ENCODE peak calls at places on chromosomes 6 and 20, in seven cellular contexts. Y, U, J, F, S, L and C are unnamed samples.

GRCh38 chr6:87382861-87383260 is 24.9 kb upstream of the CFAP206 start:
- DNase-seq in J (no peak), L (no peak), Y (no peak), U (no peak), F (no peak), S (no peak), C (no peak)

GRCh38 chr20:62143976-62144825 is 632 bp downstream of the SS18L1 start:
- DNase-seq in F (peak; percentile 65), Y (peak; percentile 67), U (peak; percentile 78), L (peak; percentile 91), J (peak; percentile 51), S (peak; percentile 76), C (no peak)

GRCh38 chr6:168157272-168158007 is 78.4 kb upstream of the FRMD1 start:
- DNase-seq in U (peak; percentile 96), F (no peak), J (peak; percentile 57), S (no peak), Y (no peak), L (no peak), C (peak; percentile 88)

GRCh38 chr6:10610289-10610688 is 84.1 kb downstream of the C6orf52 start:
- DNase-seq in S (no peak), Y (no peak), F (no peak), L (no peak), U (peak; percentile 17), J (no peak), C (no peak)

GRCh38 chr6:27865952-27866369 is 46.2 kb downstream of the OR2B2 start:
- DNase-seq in J (no peak), U (no peak), F (no peak), L (no peak), S (no peak), Y (no peak), C (no peak)

GRCh38 chr6:92231220-92231701 is 1188.1 kb downstream of the EPHA7 start:
- DNase-seq in L (no peak), U (no peak), Y (no peak), F (no peak), S (no peak), J (peak; percentile 21), C (no peak)

GRCh38 chr20:8624046-8624445 is 444.8 kb upstream of the PLCB4 start:
- DNase-seq in S (no peak), U (no peak), F (no peak), J (no peak), L (no peak), Y (no peak), C (no peak)

GRCh38 chr6:24257282-24257681 is 100.6 kb downstream of the DCDC2 start:
- DNase-seq in L (no peak), U (no peak), J (no peak), F (no peak), Y (no peak), S (no peak), C (no peak)

GRCh38 chr6:27592481-27593199 is 119.7 kb upstream of the ZNF184 start:
- DNase-seq in J (peak; percentile 91), F (no peak), S (no peak), L (no peak), U (peak; percentile 87), Y (peak; percentile 44), C (peak; percentile 79)

GRCh38 chr20:17571153-17571527 is 1.3 kb downstream of the DSTN start:
- DNase-seq in Y (peak; percentile 48), F (no peak), U (no peak), S (no peak), J (no peak), L (no peak), C (no peak)

GRCh38 chr20:10111144-10111771 is 76.5 kb downstream of the ANKEF1 start:
- DNase-seq in S (no peak), L (no peak), Y (no peak), F (no peak), J (no peak), U (peak; percentile 7), C (no peak)

GRCh38 chr6:157260735-157261134 is 62.6 kb downstream of the TMEM242 start:
- DNase-seq in L (peak; percentile 62), J (peak; percentile 75), U (no peak), S (no peak), Y (no peak), F (no peak), C (no peak)

GRCh38 chr20:41308726-41309413 is 8.7 kb downstream of the ZHX3 start:
- DNase-seq in F (no peak), Y (no peak), U (no peak), L (no peak), J (no peak), S (no peak), C (no peak)

GRCh38 chr6:109678240-109678639 is 12.8 kb downstream of the AK9 start:
- DNase-seq in F (no peak), J (no peak), Y (no peak), L (no peak), S (no peak), U (no peak), C (no peak)

GRCh38 chr6:26250806-26251075 is 114.3 kb upstream of the BTN3A2 start:
- DNase-seq in S (no peak), J (no peak), U (no peak), L (no peak), Y (no peak), F (no peak), C (peak; percentile 46)

GRCh38 chr6:34717466-34717865 is 20.9 kb upstream of the ILRUN start:
- DNase-seq in F (no peak), U (no peak), Y (no peak), J (peak; percentile 91), L (no peak), S (no peak), C (no peak)

GRCh38 chr6:43860285-43860684 is 90.3 kb downstream of the VEGFA start:
- DNase-seq in L (no peak), Y (no peak), S (no peak), F (no peak), U (no peak), J (no peak), C (no peak)

GRCh38 chr20:59818911-59819310 is 114.5 kb downstream of the SYCP2 start:
- DNase-seq in J (no peak), Y (no peak), U (no peak), S (no peak), F (no peak), L (peak; percentile 13), C (no peak)

GRCh38 chr6:115898246-115898645 is 162.4 kb downstream of the FRK start:
- DNase-seq in L (no peak), U (no peak), S (no peak), F (no peak), J (peak; percentile 49), Y (no peak), C (no peak)

GRCh38 chr6:141488466-141488865 is 644.3 kb upstream of the GJE1 start:
- DNase-seq in U (peak; percentile 48), J (no peak), Y (peak; percentile 34), L (no peak), F (no peak), S (no peak), C (no peak)

GRCh38 chr20:4684837-4685413 is 36.8 kb upstream of the PRND start:
- DNase-seq in S (no peak), U (peak; percentile 94), L (no peak), J (peak; percentile 65), F (peak; percentile 33), Y (no peak), C (peak; percentile 34)

GRCh38 chr20:2575682-2576081 is 39.3 kb downstream of the TMC2 start:
- DNase-seq in U (no peak), L (no peak), F (no peak), J (no peak), Y (no peak), S (no peak), C (no peak)

GRCh38 chr6:169976301-169977081 is 225.1 kb downstream of the ERMARD start:
- DNase-seq in Y (peak; percentile 26), J (peak; percentile 95), U (no peak), L (peak; percentile 69), F (peak; percentile 2), S (peak; percentile 44), C (no peak)

GRCh38 chr6:127858992-127859391 is 41.9 kb downstream of the THEMIS start:
- DNase-seq in J (no peak), U (no peak), L (no peak), S (no peak), F (no peak), Y (no peak), C (no peak)
- H3K27ac ChIP-seq in J (no peak overlapping the region), U (no peak overlapping the region), L (no peak overlapping the region), S (no peak overlapping the region), F (no peak overlapping the region), Y (no peak overlapping the region), C (no peak overlapping the region)

GRCh38 chr20:57243480-57244220 is 22.8 kb downstream of the BMP7 start:
- DNase-seq in S (no peak), U (no peak), Y (no peak), F (no peak), J (peak; percentile 18), L (no peak), C (no peak)
- H3K27ac ChIP-seq in S (no peak overlapping the region), U (no peak overlapping the region), Y (no peak overlapping the region), F (no peak overlapping the region), J (no peak overlapping the region), L (no peak overlapping the region), C (no peak overlapping the region)

GRCh38 chr6:90286884-90287488 is 9.7 kb downstream of the BACH2 start:
- DNase-seq in Y (peak; percentile 27), L (no peak), F (no peak), S (no peak), J (peak; percentile 35), U (peak; percentile 29), C (peak; percentile 41)

GRCh38 chr6:90288404-90288803 is 8.2 kb downstream of the BACH2 start:
- DNase-seq in Y (no peak), U (no peak), L (no peak), F (no peak), J (no peak), S (no peak), C (peak; percentile 16)

GRCh38 chr6:90293319-90293937 is 3.2 kb downstream of the BACH2 start:
- DNase-seq in S (no peak), F (no peak), J (no peak), Y (no peak), U (no peak), L (no peak), C (no peak)

GRCh38 chr6:90290991-90291390 is 5.7 kb downstream of the BACH2 start:
- DNase-seq in L (no peak), S (no peak), F (no peak), Y (peak; percentile 17), J (no peak), U (no peak), C (no peak)

DNA sequence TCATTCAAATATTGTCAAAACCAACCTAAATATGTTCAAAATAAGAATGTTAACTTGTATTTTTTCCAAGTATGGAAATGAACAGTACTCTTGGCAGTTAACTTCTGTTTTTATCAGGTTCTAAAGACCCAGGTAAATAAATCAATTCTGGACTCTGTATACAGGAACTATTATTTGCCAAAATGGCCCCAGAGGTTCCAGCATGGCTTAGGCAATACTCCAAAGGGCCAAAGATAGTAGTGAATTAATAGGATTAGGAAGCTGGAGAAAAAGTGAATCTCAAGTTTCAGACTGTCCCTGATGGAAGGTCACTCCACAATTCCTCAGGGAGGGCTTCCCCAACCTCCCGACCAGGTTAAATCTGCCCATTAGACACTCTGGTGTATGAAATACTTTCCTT is 6.7 kb downstream of the BACH2 start:
- DNase-seq in J (no peak), U (no peak), L (no peak), Y (no peak), S (no peak), F (no peak), C (no peak)
- H3K27ac ChIP-seq in J (no peak overlapping the region), U (no peak overlapping the region), L (no peak overlapping the region), Y (no peak overlapping the region), S (no peak overlapping the region), F (no peak overlapping the region), C (no peak overlapping the region)

DNA sequence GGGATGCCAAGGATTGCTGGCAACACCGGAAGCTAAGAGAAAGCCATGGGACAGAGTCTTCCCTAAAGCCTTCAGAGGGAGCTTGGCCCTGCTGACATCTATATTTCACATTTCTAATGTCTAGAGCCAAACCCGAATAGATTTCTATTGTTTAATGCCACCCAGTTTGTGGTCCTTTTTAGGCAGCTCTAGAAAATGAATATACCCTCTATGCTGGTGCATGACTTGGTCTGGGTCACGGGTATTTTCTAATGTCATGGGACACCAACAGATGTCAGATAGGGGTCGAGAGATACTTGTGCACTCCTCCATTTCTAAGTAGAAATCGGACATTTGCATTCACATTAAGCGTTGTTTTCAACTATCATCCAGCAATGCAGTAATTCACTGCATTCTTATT is 37.0 kb upstream of the SOX4 start:
- DNase-seq in U (no peak), S (no peak), L (no peak), F (no peak), J (no peak), Y (no peak), C (no peak)
- H3K27ac ChIP-seq in U (no peak overlapping the region), S (no peak overlapping the region), L (no peak overlapping the region), F (no peak overlapping the region), J (no peak overlapping the region), Y (no peak overlapping the region), C (no peak overlapping the region)